ENCODE peak calls at places on chromosomes 5 and 9, in eight cellular contexts. J is osteoblast; H is mesenteric fat pad; R is activated T-helper 1 cell treated with Interleukin-2 at 50 U/mL for 16 hours; Z is amygdala; F is HuH-7; V is naive thymus-derived CD4-positive, alpha-beta T cell; G is colonic mucosa. Q is an unnamed sample.

GRCh38 chr9:134217431-134218210 is 53.3 kb upstream of the RNU6ATAC start:
- DNase-seq in H (no peak), F (peak; percentile 58), V (no peak), G (no peak), Z (no peak), J (peak; percentile 62), R (no peak), Q (no peak)

GRCh38 chr9:36551129-36551528 is 21.6 kb upstream of the MELK start:
- DNase-seq in V (no peak), F (no peak), G (no peak), H (no peak), J (peak; percentile 78), Z (no peak), R (no peak), Q (no peak)

GRCh38 chr5:38653389-38653788 is 96.9 kb upstream of the LIFR start:
- DNase-seq in J (no peak), Z (no peak), F (no peak), V (no peak), H (no peak), R (no peak), G (no peak), Q (no peak)

GRCh38 chr9:6777218-6777902 is 19.6 kb downstream of the KDM4C start:
- DNase-seq in Z (no peak), G (no peak), V (no peak), R (no peak), F (no peak), J (no peak), H (no peak), Q (no peak)

GRCh38 chr9:83583151-83584014 is 39.6 kb upstream of the IDNK start:
- DNase-seq in R (no peak), F (peak; percentile 59), G (peak; percentile 32), V (peak; percentile 24), H (no peak), J (peak; percentile 89), Z (no peak), Q (peak; percentile 15)

GRCh38 chr5:135497971-135498661 is 37.6 kb downstream of the NEUROG1 start:
- DNase-seq in V (no peak), J (no peak), R (no peak), G (no peak), H (no peak), Z (no peak), F (no peak), Q (no peak)

GRCh38 chr5:139046551-139046950 is 151.6 kb downstream of the SIL1 start:
- DNase-seq in V (no peak), H (no peak), J (no peak), F (no peak), R (no peak), Z (no peak), G (no peak), Q (no peak)

GRCh38 chr5:139683295-139684271 is 35.4 kb downstream of the CXXC5 start:
- DNase-seq in Z (no peak), V (no peak), G (no peak), R (no peak), J (no peak), H (no peak), F (no peak), Q (no peak)

GRCh38 chr5:126003309-126003708 is 419.9 kb upstream of the GRAMD2B start:
- DNase-seq in H (no peak), R (no peak), F (no peak), Z (no peak), J (no peak), V (no peak), G (peak; percentile 22), Q (no peak)

GRCh38 chr9:136048560-136049411 is 46.3 kb downstream of the NACC2 start:
- DNase-seq in V (no peak), F (no peak), G (no peak), J (peak; percentile 81), H (peak; percentile 89), R (no peak), Z (no peak), Q (no peak)

GRCh38 chr5:154446183-154447073 is 631 bp downstream of the SAP30L start:
- DNase-seq in V (peak; percentile 41), F (peak; percentile 59), H (peak; percentile 91), G (peak; percentile 65), J (peak; percentile 95), R (peak; percentile 25), Z (peak; percentile 36), Q (no peak)

GRCh38 chr9:95023217-95024003 is 294.1 kb downstream of the FANCC start:
- DNase-seq in F (no peak), J (no peak), V (no peak), R (no peak), G (no peak), Z (no peak), H (no peak), Q (no peak)

GRCh38 chr5:98735806-98736507 is 37.5 kb upstream of the RGMB start:
- DNase-seq in H (no peak), J (peak; percentile 81), F (no peak), V (no peak), R (no peak), Z (no peak), G (no peak), Q (no peak)

GRCh38 chr9:3768286-3768685 is 242.5 kb upstream of the RFX3 start:
- DNase-seq in G (no peak), Z (no peak), V (no peak), J (no peak), F (no peak), R (no peak), H (no peak), Q (no peak)

GRCh38 chr9:1916676-1917075 is 98.5 kb upstream of the SMARCA2 start:
- DNase-seq in G (no peak), V (no peak), F (no peak), R (no peak), Z (no peak), J (no peak), H (no peak), Q (no peak)

GRCh38 chr9:136964171-136964689 is 12.2 kb downstream of the LCN12 start:
- DNase-seq in J (no peak), R (no peak), Z (no peak), H (no peak), V (no peak), G (peak; percentile 88), F (no peak), Q (no peak)

GRCh38 chr9:3526903-3527652 is 1.3 kb upstream of the RFX3 start:
- DNase-seq in F (peak; percentile 10), Z (no peak), R (no peak), V (no peak), J (peak; percentile 60), H (no peak), G (peak; percentile 53), Q (peak; percentile 9)

GRCh38 chr9:15909297-15909696 is 356.5 kb downstream of the CCDC171 start:
- DNase-seq in V (no peak), G (no peak), J (no peak), H (no peak), Z (no peak), R (no peak), F (no peak), Q (no peak)

GRCh38 chr9:137828527-137829259 is 48.9 kb upstream of the CACNA1B start:
- DNase-seq in Z (no peak), F (peak; percentile 63), R (no peak), J (peak; percentile 93), V (no peak), G (no peak), H (no peak), Q (no peak)

GRCh38 chr5:74382864-74383618 is 257.5 kb downstream of the ENC1 start:
- DNase-seq in G (no peak), Z (no peak), F (no peak), V (no peak), J (peak; percentile 66), H (no peak), R (no peak), Q (no peak)

GRCh38 chr9:123964756-123965155 is 34.8 kb upstream of the DENND1A start:
- DNase-seq in H (no peak), R (no peak), F (no peak), V (no peak), G (no peak), J (no peak), Z (no peak), Q (no peak)

GRCh38 chr5:110021251-110021650 is 331.5 kb downstream of the MAN2A1 start:
- DNase-seq in Z (no peak), V (no peak), R (no peak), H (no peak), J (no peak), G (no peak), F (no peak), Q (no peak)